ENCODE peak calls at places on chromosomes 13 and 19, in six cellular contexts. W, N, O, H, B and R are unnamed samples.

GRCh38 chr19:56116606-56117005 is 4.5 kb downstream of the ZNF787 start:
- DNase-seq in W (no peak), N (no peak), O (no peak), H (no peak), B (no peak), R (no peak)

GRCh38 chr13:49443327-49443688 is 556 bp downstream of the CAB39L start:
- DNase-seq in W (no peak), N (no peak), O (no peak), H (no peak), B (no peak), R (no peak)

GRCh38 chr19:16327911-16328823 is 3.5 kb downstream of the KLF2 start:
- DNase-seq in W (peak; percentile 75), N (no peak), O (peak; percentile 77), H (peak; percentile 89), B (no peak), R (peak; percentile 86)

GRCh38 chr13:95814494-95814893 is 137.6 kb downstream of the DNAJC3 start:
- DNase-seq in W (no peak), N (no peak), O (no peak), H (no peak), B (no peak), R (no peak)

GRCh38 chr13:33169273-33169980 is 116.1 kb downstream of the STARD13 start:
- DNase-seq in W (no peak), N (no peak), O (no peak), H (no peak), B (no peak), R (no peak)

GRCh38 chr19:20066861-20067260 is 10.9 kb upstream of the ZNF90 start:
- DNase-seq in W (no peak), N (no peak), O (no peak), H (no peak), B (no peak), R (no peak)

GRCh38 chr19:42606660-42607351 is 12.1 kb upstream of the CEACAM8 start:
- DNase-seq in W (peak; percentile 88), N (peak; percentile 29), O (peak; percentile 62), H (peak; percentile 90), B (peak; percentile 39), R (no peak)

GRCh38 chr13:31835932-31836331 is 96.6 kb downstream of the RXFP2 start:
- DNase-seq in W (no peak), N (no peak), O (no peak), H (no peak), B (no peak), R (no peak)

GRCh38 chr13:50140742-50141659 is 125.8 kb downstream of the KCNRG start:
- DNase-seq in W (no peak), N (no peak), O (no peak), H (no peak), B (no peak), R (no peak)

GRCh38 chr19:54178581-54179261 is 5.8 kb upstream of the TMC4 start:
- DNase-seq in W (no peak), N (no peak), O (no peak), H (no peak), B (no peak), R (no peak)

GRCh38 chr19:45905016-45905415 is 2.6 kb upstream of the MYPOP start:
- DNase-seq in W (no peak), N (no peak), O (no peak), H (no peak), B (no peak), R (no peak)

GRCh38 chr13:44955421-44955820 is 33.9 kb downstream of the NUFIP1 start:
- DNase-seq in W (peak; percentile 68), N (no peak), O (no peak), H (no peak), B (no peak), R (no peak)

GRCh38 chr13:113448545-113448884 is 4.8 kb downstream of the ADPRHL1 start:
- DNase-seq in W (peak; percentile 79), N (no peak), O (no peak), H (peak; percentile 76), B (no peak), R (peak; percentile 45)

GRCh38 chr19:15562861-15563260 is 52.2 kb upstream of the CYP4F8 start:
- DNase-seq in W (no peak), N (no peak), O (peak; percentile 30), H (no peak), B (no peak), R (no peak)

GRCh38 chr19:46967578-46968018 is 52.0 kb upstream of the NPAS1 start:
- DNase-seq in W (no peak), N (no peak), O (peak; percentile 67), H (peak; percentile 72), B (no peak), R (peak; percentile 71)

GRCh38 chr19:52099497-52100138 is 4.1 kb upstream of the ZNF841 start:
- DNase-seq in W (no peak), N (no peak), O (no peak), H (no peak), B (no peak), R (no peak)

GRCh38 chr13:75329097-75329496 is 152.9 kb downstream of the TBC1D4 start:
- DNase-seq in W (no peak), N (no peak), O (no peak), H (no peak), B (no peak), R (no peak)

GRCh38 chr13:80462567-80462966 is 121.6 kb upstream of the SPRY2 start:
- DNase-seq in W (no peak), N (no peak), O (no peak), H (no peak), B (no peak), R (no peak)

GRCh38 chr13:50412046-50412617 is 396.9 kb downstream of the KCNRG start:
- DNase-seq in W (no peak), N (no peak), O (no peak), H (no peak), B (no peak), R (no peak)

GRCh38 chr19:42683917-42684513 is 56.3 kb downstream of the PSG3 start:
- DNase-seq in W (no peak), N (peak; percentile 13), O (no peak), H (no peak), B (peak; percentile 20), R (no peak)

GRCh38 chr19:53536223-53536543 is 1.8 kb upstream of the ZNF331 start:
- DNase-seq in W (no peak), N (no peak), O (no peak), H (no peak), B (no peak), R (no peak)

GRCh38 chr19:38385057-38385803 is 2.6 kb downstream of the GGN start:
- DNase-seq in W (no peak), N (no peak), O (no peak), H (no peak), B (no peak), R (no peak)

DNA sequence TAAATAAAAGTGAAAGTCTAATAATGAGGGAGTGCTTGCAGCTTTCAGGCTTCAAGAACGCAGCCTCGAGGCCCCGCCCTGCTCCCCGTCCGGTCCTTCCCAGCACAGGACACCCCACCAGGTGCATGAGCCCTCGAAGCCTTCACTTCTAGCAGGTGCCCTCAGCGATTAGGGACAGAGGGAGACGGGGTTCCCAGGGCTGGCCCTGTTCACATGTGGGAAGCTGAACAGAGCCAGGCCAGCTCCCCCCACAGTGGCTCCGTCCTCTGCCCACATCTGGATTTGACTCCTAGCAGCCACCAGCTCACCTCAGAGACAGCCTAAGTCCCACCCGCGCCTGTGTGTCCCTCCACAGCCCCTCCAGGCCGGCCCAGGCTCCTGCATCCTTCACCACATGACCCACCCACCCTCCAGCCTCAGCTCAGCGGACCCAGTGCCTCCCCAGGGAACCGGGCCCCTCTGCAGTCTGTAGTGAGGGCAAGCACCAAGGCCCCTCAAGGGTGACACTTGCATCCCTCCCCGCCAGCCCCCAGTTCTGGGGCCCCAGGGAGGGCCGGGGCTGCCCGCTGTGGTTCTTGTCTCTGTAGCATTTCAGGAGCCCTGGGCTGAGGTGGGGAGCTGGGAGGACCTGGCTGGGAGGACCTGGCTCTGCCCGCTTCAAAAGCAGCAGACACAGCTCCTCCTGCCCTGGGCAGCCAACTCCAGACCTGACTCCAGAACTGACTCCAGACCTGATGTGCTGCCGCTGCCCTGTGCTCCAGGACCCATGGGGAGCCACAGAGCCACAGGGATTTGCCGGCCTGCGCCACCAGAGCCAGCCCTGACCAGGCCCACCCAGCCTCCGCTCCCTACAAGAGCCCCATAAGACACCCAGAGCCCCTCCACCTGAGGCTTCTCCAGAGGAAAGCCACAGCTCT is 27.3 kb downstream of the GPX4 start:
- DNase-seq in W (no peak), N (no peak), O (no peak), H (no peak), B (no peak), R (no peak)
- H3K4me1 ChIP-seq in W (no peaks in the 10 kb centered on the region), N (peaks cover 6% of the 10 kb centered on the region), O (no peaks in the 10 kb centered on the region), H (peaks cover 49% of the 10 kb centered on the region), B (peaks cover 17% of the 10 kb centered on the region), R (peaks cover 30% of the 10 kb centered on the region)

GRCh38 chr19:18443831-18444230 is 5.9 kb upstream of the ISYNA1 start:
- DNase-seq in W (no peak), N (no peak), O (no peak), H (no peak), B (no peak), R (no peak)
- H3K4me1 ChIP-seq in W (peaks cover 3% of the 10 kb centered on the region), N (peaks cover 4% of the 10 kb centered on the region), O (no peaks in the 10 kb centered on the region), H (peaks cover 3% of the 10 kb centered on the region), B (peaks cover 30% of the 10 kb centered on the region), R (no peaks in the 10 kb centered on the region)

GRCh38 chr19:5049561-5049960 is 80.6 kb downstream of the KDM4B start:
- DNase-seq in W (no peak), N (no peak), O (no peak), H (no peak), B (no peak), R (no peak)
- H3K4me1 ChIP-seq in W (peaks cover 28% of the 10 kb centered on the region), N (peaks cover 4% of the 10 kb centered on the region), O (no peaks in the 10 kb centered on the region), H (peaks cover 19% of the 10 kb centered on the region), B (peaks cover 25% of the 10 kb centered on the region), R (peaks cover 39% of the 10 kb centered on the region)

GRCh38 chr13:40208517-40208916 is 457.9 kb downstream of the FOXO1 start:
- DNase-seq in W (no peak), N (no peak), O (no peak), H (no peak), B (no peak), R (no peak)
- H3K4me1 ChIP-seq in W (peaks cover 16% of the 10 kb centered on the region), N (no peaks in the 10 kb centered on the region), O (no peaks in the 10 kb centered on the region), H (peaks cover 3% of the 10 kb centered on the region), B (no peaks in the 10 kb centered on the region), R (peaks cover 11% of the 10 kb centered on the region)

DNA sequence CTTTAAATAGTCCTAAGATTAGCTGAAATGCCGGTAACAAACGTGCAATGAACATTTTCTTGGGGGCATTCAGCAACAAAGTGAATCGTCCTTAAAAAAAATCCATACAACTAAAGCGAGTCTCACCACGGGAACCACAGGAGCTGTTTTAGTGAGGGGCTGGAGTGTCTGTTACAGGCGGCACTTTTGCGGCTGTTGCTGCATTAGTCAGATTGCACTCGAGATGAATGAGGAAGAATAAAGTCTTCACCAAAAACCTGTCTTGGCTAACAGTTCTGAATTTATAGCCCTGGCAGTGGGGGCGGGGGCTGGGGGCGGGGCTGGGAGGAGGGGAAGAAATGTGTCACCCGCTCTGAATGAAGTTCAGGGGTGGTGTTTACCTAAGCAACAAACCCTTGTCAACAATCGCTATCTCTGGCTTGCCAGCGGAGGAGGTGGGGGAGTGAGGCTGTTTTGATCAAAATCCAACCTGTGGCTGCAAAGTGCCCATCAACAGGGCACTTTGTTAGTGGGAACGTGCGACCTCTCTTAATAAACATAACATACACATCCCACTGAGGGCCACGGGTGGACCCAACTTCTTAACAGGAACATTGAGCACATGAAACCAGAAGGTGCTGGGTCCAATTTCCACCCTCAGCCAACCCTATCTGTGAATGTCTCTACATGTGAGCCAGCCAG is 44.5 kb downstream of the RFX2 start:
- DNase-seq in W (peak; percentile 46), N (no peak), O (peak; percentile 79), H (peak; percentile 73), B (no peak), R (no peak)
- H3K4me1 ChIP-seq in W (peaks cover 32% of the 10 kb centered on the region), N (peaks cover 4% of the 10 kb centered on the region), O (no peaks in the 10 kb centered on the region), H (peaks cover 70% of the 10 kb centered on the region), B (peaks cover 9% of the 10 kb centered on the region), R (peaks cover 13% of the 10 kb centered on the region)